ENCODE peak calls at places on chromosomes 7 and 10, in four cellular contexts. F, M, U and D are unnamed samples.

GRCh38 chr10:25465582-25466372 is 291.0 kb downstream of the GPR158 start:
- DNase-seq in U (no peak), M (no peak), F (no peak), D (no peak)

GRCh38 chr7:3092468-3092867 is 48.8 kb upstream of the CARD11 start:
- DNase-seq in U (peak; percentile 70), F (no peak), M (peak; percentile 20), D (peak; percentile 56)

GRCh38 chr10:72639441-72639873 is 13.6 kb upstream of the MICU1 start:
- DNase-seq in U (no peak), M (no peak), F (no peak), D (no peak)

GRCh38 chr7:91436655-91437054 is 172.4 kb downstream of the FZD1 start:
- DNase-seq in M (no peak), F (no peak), U (no peak), D (no peak)

GRCh38 chr10:1517684-1518083 is 219.6 kb downstream of the ADARB2 start:
- DNase-seq in U (no peak), M (no peak), F (no peak), D (no peak)

GRCh38 chr10:17657116-17657500 is 13.2 kb downstream of the STAM start:
- DNase-seq in F (no peak), U (no peak), M (no peak), D (no peak)

GRCh38 chr7:25025218-25025671 is 45.3 kb upstream of the OSBPL3 start:
- DNase-seq in M (no peak), U (no peak), F (no peak), D (no peak)

GRCh38 chr10:122981066-122981464 is 864 bp downstream of the PSTK start:
- DNase-seq in F (no peak), M (no peak), U (no peak), D (no peak)

GRCh38 chr7:108143658-108144420 is 13.7 kb upstream of the LAMB4 start:
- DNase-seq in M (no peak), U (no peak), F (no peak), D (no peak)

GRCh38 chr7:44471850-44472249 is 18.6 kb downstream of the NUDCD3 start:
- DNase-seq in U (no peak), F (no peak), M (no peak), D (no peak)

GRCh38 chr10:21272585-21273399 is 252.7 kb downstream of the SKIDA1 start:
- DNase-seq in M (no peak), U (no peak), F (no peak), D (no peak)

GRCh38 chr10:1037098-1037497 is 11.4 kb upstream of the IDI2 start:
- DNase-seq in F (no peak), U (no peak), M (no peak), D (no peak)

GRCh38 chr10:107085661-107086525 is 78.6 kb downstream of the SORCS1 start:
- DNase-seq in M (no peak), U (no peak), F (no peak), D (no peak)

GRCh38 chr7:47333131-47333887 is 248.6 kb downstream of the TNS3 start:
- DNase-seq in F (no peak), U (no peak), M (no peak), D (no peak)

GRCh38 chr7:111083423-111083822 is 7.5 kb upstream of the LRRN3 start:
- DNase-seq in F (no peak), M (no peak), U (no peak), D (no peak)

GRCh38 chr10:58475322-58476277 is 37.1 kb upstream of the BICC1 start:
- DNase-seq in U (no peak), M (no peak), F (no peak), D (no peak)

GRCh38 chr7:1691096-1691495 is 21.0 kb downstream of the ELFN1 start:
- DNase-seq in M (no peak), F (peak; percentile 6), U (peak; percentile 5), D (no peak)

GRCh38 chr10:123944661-123945060 is 53.1 kb upstream of the CPXM2 start:
- DNase-seq in M (no peak), U (no peak), F (no peak), D (no peak)

GRCh38 chr7:149598721-149599308 is 101.2 kb upstream of the ZNF746 start:
- DNase-seq in U (no peak), M (no peak), F (no peak), D (no peak)

GRCh38 chr7:150323682-150324365 is 479 bp upstream of the ACTR3C start:
- DNase-seq in U (no peak), F (no peak), M (no peak), D (no peak)

GRCh38 chr10:49207936-49208482 is 19.8 kb upstream of the TMEM273 start:
- DNase-seq in F (no peak), M (no peak), U (no peak), D (no peak)

GRCh38 chr7:99631311-99632109 is 14.8 kb downstream of the ZSCAN25 start:
- DNase-seq in U (no peak), M (no peak), F (peak; percentile 59), D (no peak)

GRCh38 chr7:13293264-13294002 is 606.0 kb downstream of the ARL4A start:
- DNase-seq in M (no peak), F (no peak), U (no peak), D (no peak)

GRCh38 chr7:44162785-44163395 is 21.8 kb upstream of the MYL7 start:
- DNase-seq in F (no peak), M (no peak), U (no peak), D (no peak)

GRCh38 chr7:113289140-113289740 is 170.9 kb upstream of the SMIM30 start:
- DNase-seq in M (no peak), F (no peak), U (peak; percentile 18), D (no peak)

GRCh38 chr10:131872837-131873375 is 27.9 kb upstream of the PPP2R2D start:
- DNase-seq in F (no peak), U (no peak), M (no peak), D (no peak)

GRCh38 chr10:103792547-103792946 is 62.8 kb downstream of the SH3PXD2A start:
- DNase-seq in U (no peak), M (no peak), F (no peak), D (no peak)

GRCh38 chr10:128481152-128481551 is 354.9 kb upstream of the MKI67 start:
- DNase-seq in U (no peak), F (no peak), M (no peak), D (no peak)

GRCh38 chr10:42980553-42981357 is 96.1 kb upstream of the RET start:
- DNase-seq in M (no peak), U (no peak), F (no peak), D (no peak)

DNA sequence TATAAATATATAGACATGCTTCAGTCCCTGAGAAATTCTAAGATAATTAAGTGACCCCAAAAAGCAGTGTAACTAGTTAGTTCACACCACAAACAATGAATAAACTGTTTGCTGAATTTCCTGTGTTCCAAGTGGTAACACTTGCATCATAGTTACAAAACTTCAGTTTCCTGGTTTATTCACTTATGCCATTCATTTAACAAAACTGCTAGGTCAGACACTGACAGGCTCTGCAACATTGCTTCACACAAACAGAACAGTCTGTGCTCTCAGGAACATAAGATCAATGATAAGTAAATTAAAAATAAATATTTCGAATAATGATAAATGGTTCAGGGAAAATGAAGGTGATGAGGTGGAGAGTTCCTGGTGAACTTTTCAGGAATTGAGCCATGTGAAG is 133.3 kb upstream of the NAMPT start:
- DNase-seq in M (peak; percentile 42), F (peak; percentile 39), U (no peak), D (no peak)
- H3K4me1 ChIP-seq in M (peaks cover 7% of the 10 kb centered on the region), F (peaks cover 56% of the 10 kb centered on the region), U (peaks cover 6% of the 10 kb centered on the region), D (no peaks in the 10 kb centered on the region)

DNA sequence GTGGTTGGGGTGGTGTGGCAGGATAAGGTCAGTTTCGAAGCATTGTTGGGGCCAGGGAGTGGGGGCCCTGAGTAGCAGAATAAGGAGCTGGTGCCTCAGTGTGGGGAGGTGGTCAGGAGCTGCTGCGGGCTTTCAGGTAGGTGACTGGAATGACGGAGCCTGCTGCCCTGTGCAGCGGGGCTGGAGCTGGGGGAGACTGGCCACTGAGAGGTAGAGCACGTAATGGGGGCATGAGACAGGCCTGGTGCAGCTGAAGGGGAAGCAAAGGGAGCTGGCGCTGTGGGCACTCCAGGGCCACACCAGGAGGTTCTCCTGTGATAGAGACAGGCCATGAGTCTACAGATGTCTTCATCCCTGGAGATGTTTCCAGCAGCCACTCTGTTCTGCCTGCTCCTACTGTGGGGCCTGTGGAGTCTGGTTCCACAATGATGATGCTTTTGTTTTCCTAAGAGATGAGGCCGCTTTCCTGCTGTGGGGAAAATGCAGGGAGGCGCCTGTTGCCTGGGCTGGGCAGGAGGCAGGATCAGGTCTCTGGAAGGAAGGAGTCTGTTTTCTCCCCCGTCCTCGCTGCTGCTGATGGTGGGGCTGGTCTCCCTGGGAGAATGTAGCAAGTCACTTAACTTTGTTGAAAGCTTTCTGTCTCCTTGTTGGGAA is 31.1 kb downstream of the NUB1 start:
- DNase-seq in U (no peak), F (no peak), M (no peak), D (no peak)
- H3K27ac ChIP-seq in U (no peak overlapping the region), F (no peak overlapping the region), M (no peak overlapping the region), D (peak overlapping the region; percentile 7)

GRCh38 chr7:96120445-96120844 is 201.5 kb downstream of the SLC25A13 start:
- DNase-seq in F (no peak), U (no peak), M (no peak), D (no peak)

GRCh38 chr7:96126382-96126781 is 195.5 kb downstream of the SLC25A13 start:
- DNase-seq in F (no peak), M (no peak), U (no peak), D (no peak)

GRCh38 chr7:96121752-96122151 is 200.1 kb downstream of the SLC25A13 start:
- DNase-seq in M (no peak), F (no peak), U (no peak), D (no peak)

GRCh38 chr7:96120856-96121255 is 201.0 kb downstream of the SLC25A13 start:
- DNase-seq in M (no peak), U (no peak), F (no peak), D (no peak)

DNA sequence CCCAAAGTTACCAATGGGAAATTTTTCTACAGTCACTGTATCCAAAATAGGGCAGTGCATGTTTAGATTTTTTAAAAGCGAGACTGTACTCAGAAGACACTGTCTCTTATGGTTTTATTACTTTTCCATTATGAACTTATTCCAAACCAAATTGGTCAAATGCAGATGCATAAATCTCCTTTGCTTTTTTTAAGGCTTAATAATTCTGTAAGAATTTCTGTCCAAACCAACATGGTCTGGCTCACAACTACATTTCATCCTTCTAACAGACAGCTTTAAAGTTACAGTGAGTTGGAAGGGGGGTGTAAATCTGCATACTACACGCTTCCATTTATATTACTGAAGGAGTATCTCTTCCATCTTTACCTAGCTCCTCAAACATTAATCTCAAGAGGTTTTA is 199.2 kb downstream of the SLC25A13 start:
- DNase-seq in U (no peak), M (no peak), F (no peak), D (no peak)
- H3K4me3 ChIP-seq in U (no peak overlapping the region), M (no peak overlapping the region), F (no peak overlapping the region), D (no peak overlapping the region)

GRCh38 chr10:96695366-96695765 is 24.9 kb downstream of the PIK3AP1 start:
- DNase-seq in M (no peak), F (no peak), U (no peak), D (no peak)

GRCh38 chr10:96695975-96696634 is 24.2 kb downstream of the PIK3AP1 start:
- DNase-seq in M (no peak), F (no peak), U (no peak), D (no peak)

GRCh38 chr10:96699613-96700012 is 20.7 kb downstream of the PIK3AP1 start:
- DNase-seq in M (no peak), U (no peak), F (no peak), D (no peak)

GRCh38 chr10:96697438-96697837 is 22.9 kb downstream of the PIK3AP1 start:
- DNase-seq in M (no peak), F (no peak), U (no peak), D (no peak)

DNA sequence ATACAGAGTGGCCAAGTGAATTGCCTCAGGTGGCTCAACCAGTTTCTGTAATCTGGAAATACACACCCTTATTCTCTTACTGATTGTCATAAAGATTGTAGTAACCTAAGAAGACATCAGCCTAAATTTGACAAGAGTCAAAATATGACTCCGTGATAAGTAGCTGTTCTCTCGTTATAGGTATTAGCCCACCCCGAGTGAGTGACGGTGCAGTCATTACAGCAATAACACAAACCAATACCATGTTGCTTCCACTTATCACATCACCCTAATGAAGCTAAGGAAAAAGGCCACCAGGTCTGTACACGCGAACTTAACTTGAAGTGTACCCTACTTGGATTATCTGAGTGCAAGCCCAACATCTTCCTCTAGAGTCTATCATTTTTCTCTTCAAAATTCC is 23.3 kb downstream of the PIK3AP1 start:
- DNase-seq in M (no peak), F (no peak), U (no peak), D (no peak)
- H3K4me1 ChIP-seq in M (no peaks in the 10 kb centered on the region), F (peaks cover 9% of the 10 kb centered on the region), U (no peaks in the 10 kb centered on the region), D (peaks cover 7% of the 10 kb centered on the region)